ENCODE peak calls at places on chromosomes 3 and 15, in eight cellular contexts. A is H7, U is aorta, M is skeletal muscle cell, P is adrenal gland, R is HepG2, K is heart right ventricle, T is uterus. X is an unnamed sample.

GRCh38 chr3:160474416-160474838 is 24.8 kb upstream of the TRIM59 start:
- DNase-seq in P (no peak), T (no peak), R (no peak), K (no peak), M (peak), A (no peak), U (no peak), X (no peak)

GRCh38 chr3:125125822-125126245 is 70.0 kb upstream of the HEG1 start:
- DNase-seq in A (no peak), P (peak), K (no peak), M (peak), R (peak), U (no peak), T (no peak), X (no peak)

GRCh38 chr3:36944641-36945270 is at the start of gene TRANK1:
- DNase-seq in R (no peak), K (peak), T (peak), P (peak), U (peak), A (peak), M (no peak), X (peak)

GRCh38 chr3:180720012-180720411 is 40.7 kb upstream of the CCDC39 start:
- DNase-seq in U (no peak), K (no peak), P (no peak), T (no peak), M (no peak), R (no peak), A (no peak), X (no peak)

GRCh38 chr15:67882487-67883227 is 42.8 kb upstream of the RNU6-1 start:
- DNase-seq in T (no peak), U (no peak), M (no peak), A (no peak), K (no peak), P (no peak), R (no peak), X (peak)

GRCh38 chr3:69698728-69699127 is 40.5 kb upstream of the MITF start:
- DNase-seq in R (no peak), P (no peak), T (no peak), A (no peak), U (no peak), M (no peak), K (no peak), X (no peak)

GRCh38 chr3:153319691-153320552 is 157.9 kb downstream of the RAP2B start:
- DNase-seq in K (no peak), R (no peak), A (no peak), T (no peak), U (no peak), M (no peak), P (no peak), X (no peak)

GRCh38 chr15:58086479-58086878 is 21.0 kb upstream of the ALDH1A2 start:
- DNase-seq in P (no peak), R (no peak), A (no peak), K (no peak), M (no peak), U (no peak), T (no peak), X (no peak)

GRCh38 chr3:83033123-83033522 is 1271.7 kb upstream of the GBE1 start:
- DNase-seq in U (no peak), R (no peak), P (no peak), A (no peak), T (no peak), M (no peak), K (no peak), X (no peak)

GRCh38 chr15:33908396-33908795 is 59.9 kb upstream of the CHRM5 start:
- DNase-seq in T (no peak), P (no peak), M (no peak), K (no peak), A (no peak), U (no peak), R (no peak), X (no peak)

GRCh38 chr15:72474466-72474911 is 359 bp downstream of the ARIH1 start:
- DNase-seq in K (no peak), A (no peak), T (no peak), M (no peak), P (no peak), U (no peak), R (no peak), X (no peak)
- H3K4me3 ChIP-seq in K (peak), A (peak), T (peak), M (peak), P (peak), U (peak), R (peak), X (peak)

GRCh38 chr15:45634442-45635190 is at the start of gene SQOR:
- DNase-seq in K (peak), P (peak), U (peak), T (peak), R (peak), A (peak), M (no peak), X (peak)

GRCh38 chr15:45635191-45635638 is 386 bp downstream of the SQOR start:
- DNase-seq in K (peak), A (peak), T (peak), U (peak), M (no peak), P (peak), R (peak), X (no peak)

GRCh38 chr15:45630958-45631691 is 3.7 kb upstream of the SQOR start:
- DNase-seq in R (no peak), P (peak), K (no peak), U (no peak), M (peak), T (peak), A (no peak), X (peak)

GRCh38 chr15:45628136-45628535 is 6.7 kb upstream of the SQOR start:
- DNase-seq in A (no peak), T (no peak), U (no peak), K (no peak), R (no peak), P (no peak), M (no peak), X (no peak)

GRCh38 chr15:45631831-45632230 is 3.0 kb upstream of the SQOR start:
- DNase-seq in A (no peak), M (no peak), K (no peak), T (no peak), P (no peak), R (no peak), U (no peak), X (no peak)
- H3K4me3 ChIP-seq in A (no peak), M (no peak), K (peak), T (no peak), P (no peak), R (no peak), U (no peak), X (no peak)

DNA sequence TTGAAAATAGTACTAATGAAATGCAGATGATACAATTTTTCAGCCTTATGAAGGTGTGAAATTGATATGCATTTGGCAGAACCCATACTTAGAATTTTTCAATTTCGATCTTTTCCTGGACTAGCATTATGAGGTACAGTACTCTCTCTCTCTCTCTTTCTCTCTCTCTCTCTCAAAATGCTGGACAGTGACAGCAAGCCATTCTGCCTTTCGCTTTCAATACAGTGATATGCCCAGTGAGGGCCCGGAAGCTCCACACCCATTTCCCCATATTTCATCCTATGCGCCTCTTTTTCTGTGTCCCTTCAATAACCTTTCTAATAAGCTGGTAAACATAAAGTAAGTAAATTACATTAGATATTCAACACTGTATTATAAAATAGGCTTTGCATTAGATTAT is 595.0 kb upstream of the UBE2E2 start:
- DNase-seq in T (no peak), U (no peak), M (no peak), A (no peak), R (no peak), P (no peak), K (no peak), X (no peak)
- H3K4me3 ChIP-seq in T (no peak), U (no peak), M (no peak), A (no peak), R (no peak), P (no peak), K (no peak), X (no peak)

GRCh38 chr3:106810461-106810733 is 566.8 kb upstream of the CCDC54 start:
- DNase-seq in M (no peak), U (no peak), T (no peak), R (no peak), K (no peak), A (no peak), P (no peak), X (no peak)
- H3K4me3 ChIP-seq in M (no peak), U (no peak), T (no peak), R (no peak), K (no peak), A (no peak), P (no peak), X (no peak)

GRCh38 chr3:51874889-51875288 is 512 bp downstream of the IQCF5 start:
- DNase-seq in R (no peak), P (no peak), K (no peak), A (no peak), M (no peak), U (no peak), T (no peak), X (no peak)

GRCh38 chr3:51873876-51874275 is 1.5 kb downstream of the IQCF5 start:
- DNase-seq in R (no peak), K (no peak), M (no peak), T (no peak), A (no peak), P (no peak), U (no peak), X (no peak)

GRCh38 chr3:51874411-51874810 is 990 bp downstream of the IQCF5 start:
- DNase-seq in T (no peak), P (no peak), K (no peak), M (no peak), U (no peak), A (no peak), R (no peak), X (no peak)

GRCh38 chr3:51876186-51876585 is 785 bp upstream of the IQCF5 start:
- DNase-seq in T (no peak), A (no peak), M (no peak), K (no peak), U (no peak), P (no peak), R (no peak), X (no peak)

DNA sequence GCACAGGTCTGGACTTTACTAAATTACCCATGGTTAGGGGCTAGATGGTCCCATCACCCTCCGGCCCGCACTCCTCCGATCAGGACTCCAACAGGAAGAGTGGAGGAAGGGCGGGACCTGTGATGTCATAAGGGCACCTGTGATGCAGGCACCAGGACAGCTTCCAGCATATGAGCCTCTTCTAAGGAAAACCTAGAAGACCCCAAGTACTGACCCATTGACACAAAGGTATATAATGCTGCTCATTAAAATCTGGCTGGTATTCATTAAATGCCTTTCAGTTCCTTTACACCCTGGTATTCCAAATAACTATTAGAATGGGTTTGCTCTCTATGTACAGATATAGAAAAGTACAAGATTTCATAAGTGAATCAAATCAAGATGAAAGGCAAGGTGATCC is at the start of gene IQCF5:
- DNase-seq in U (no peak), P (no peak), T (no peak), K (no peak), R (no peak), A (no peak), M (no peak), X (no peak)
- H3K4me3 ChIP-seq in U (no peak), P (no peak), T (no peak), K (no peak), R (no peak), A (no peak), M (no peak), X (no peak)

GRCh38 chr3:47152578-47152977 is 11.3 kb downstream of the SETD2 start:
- DNase-seq in P (no peak), T (no peak), A (peak), U (no peak), K (no peak), M (no peak), R (no peak), X (peak)
- H3K4me3 ChIP-seq in P (no peak), T (no peak), A (no peak), U (no peak), K (no peak), M (no peak), R (no peak), X (no peak)

DNA sequence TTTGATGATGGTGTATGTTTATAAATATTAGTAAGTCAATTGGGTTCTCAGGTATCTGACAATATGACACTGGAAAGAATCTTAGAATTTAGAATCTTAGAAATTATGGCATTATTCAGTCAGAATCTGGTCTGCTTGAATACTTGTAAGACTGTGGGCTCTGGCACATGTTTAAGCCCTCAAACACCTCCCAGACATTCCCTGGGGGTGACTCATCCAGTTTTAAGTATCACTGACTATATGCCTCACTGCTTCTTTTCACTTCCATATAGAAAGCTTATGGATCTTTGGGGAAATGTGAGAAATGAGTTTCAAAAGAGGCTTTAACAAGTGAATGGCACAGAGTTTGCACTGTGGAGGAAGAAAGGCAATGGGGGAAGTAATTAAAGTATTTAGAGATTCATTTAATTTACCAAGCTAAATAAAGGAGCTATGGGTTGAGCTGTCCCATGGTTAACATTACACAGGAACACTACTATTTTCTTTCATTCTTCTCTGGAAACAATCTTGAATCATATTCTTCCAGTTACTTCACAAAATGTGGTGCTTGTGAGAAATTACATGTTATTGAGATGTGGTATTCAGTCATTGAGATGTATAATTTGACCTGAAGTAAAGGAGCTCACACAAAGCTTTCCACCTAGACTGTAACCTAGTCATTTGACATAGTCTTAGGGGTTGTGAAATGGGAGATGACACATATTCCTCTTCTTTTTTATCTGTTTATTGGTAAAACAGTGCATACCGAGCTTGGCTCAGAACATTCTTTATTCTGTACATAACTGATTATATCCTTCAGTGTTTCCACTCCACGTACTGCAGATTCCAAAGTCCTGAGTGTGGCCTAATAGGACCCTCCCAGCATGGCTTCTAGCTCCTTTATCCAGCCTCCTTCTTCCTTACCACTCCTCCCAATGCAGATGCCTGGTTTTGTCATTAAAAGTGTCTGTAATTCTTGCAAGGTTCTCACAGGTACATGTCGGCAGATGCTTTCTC is 544.6 kb upstream of the NECTIN3 start:
- DNase-seq in R (no peak), M (peak), P (no peak), U (no peak), A (no peak), T (no peak), K (no peak), X (peak)
- H3K4me3 ChIP-seq in R (no peak), M (no peak), P (no peak), U (no peak), A (no peak), T (no peak), K (no peak), X (no peak)

X was measured in cardiac muscle cell.